ENCODE peak calls at places on chromosomes 5 and 9, in seven cellular contexts. D, X, M, C, Q, A and U are unnamed samples.

GRCh38 chr9:73775757-73776156 is 624.1 kb downstream of the ANXA1 start:
- DNase-seq in D (no peak), X (no peak), M (no peak), C (peak; percentile 1), Q (no peak), A (no peak), U (no peak)

GRCh38 chr5:161150589-161150988 is 298.6 kb upstream of the ATP10B start:
- DNase-seq in D (no peak), X (no peak), M (no peak), C (no peak), Q (no peak), A (no peak), U (no peak)

GRCh38 chr5:171907731-171908343 is 98.6 kb downstream of the FBXW11 start:
- DNase-seq in D (peak; percentile 63), X (peak; percentile 74), M (peak; percentile 52), C (peak; percentile 80), Q (peak; percentile 81), A (peak; percentile 35), U (peak; percentile 55)

GRCh38 chr5:115378754-115379153 is 82.3 kb upstream of the CCDC112 start:
- DNase-seq in D (no peak), X (no peak), M (no peak), C (no peak), Q (no peak), A (no peak), U (no peak)

GRCh38 chr5:122781465-122781864 is 6.6 kb downstream of the SNX2 start:
- DNase-seq in D (no peak), X (no peak), M (no peak), C (no peak), Q (no peak), A (no peak), U (no peak)

GRCh38 chr5:36125868-36126267 is 25.8 kb downstream of the LMBRD2 start:
- DNase-seq in D (no peak), X (no peak), M (no peak), C (no peak), Q (no peak), A (no peak), U (no peak)

GRCh38 chr5:67414712-67415111 is 218.1 kb upstream of the CD180 start:
- DNase-seq in D (no peak), X (peak; percentile 47), M (no peak), C (no peak), Q (no peak), A (peak; percentile 26), U (no peak)

GRCh38 chr5:17907094-17907493 is 272.8 kb downstream of the TAF11L14 start:
- DNase-seq in D (no peak), X (no peak), M (no peak), C (no peak), Q (no peak), A (no peak), U (no peak)

GRCh38 chr5:77798448-77798847 is 22.3 kb upstream of the TBCA start:
- DNase-seq in D (no peak), X (no peak), M (no peak), C (no peak), Q (no peak), A (no peak), U (no peak)

GRCh38 chr5:80282054-80282453 is 26.2 kb upstream of the SERINC5 start:
- DNase-seq in D (no peak), X (no peak), M (no peak), C (no peak), Q (no peak), A (no peak), U (no peak)

GRCh38 chr5:42648910-42649309 is 107.7 kb upstream of the CCDC152 start:
- DNase-seq in D (no peak), X (no peak), M (no peak), C (no peak), Q (no peak), A (no peak), U (no peak)

GRCh38 chr9:137757139-137757538 is 120.4 kb upstream of the CACNA1B start:
- DNase-seq in D (no peak), X (no peak), M (peak; percentile 51), C (peak; percentile 9), Q (no peak), A (no peak), U (no peak)

GRCh38 chr5:156431956-156432829 is 105.2 kb downstream of the SGCD start:
- DNase-seq in D (no peak), X (no peak), M (no peak), C (no peak), Q (no peak), A (peak; percentile 49), U (no peak)

GRCh38 chr5:95718203-95718602 is 12.9 kb upstream of the RHOBTB3 start:
- DNase-seq in D (no peak), X (no peak), M (no peak), C (no peak), Q (no peak), A (no peak), U (peak; percentile 67)

GRCh38 chr5:95838001-95838520 is 15.5 kb upstream of the GLRX start:
- DNase-seq in D (no peak), X (no peak), M (no peak), C (no peak), Q (no peak), A (no peak), U (no peak)

GRCh38 chr5:124212949-124213348 is 533.5 kb downstream of the ZNF608 start:
- DNase-seq in D (no peak), X (no peak), M (no peak), C (no peak), Q (no peak), A (no peak), U (no peak)

GRCh38 chr5:178793696-178794095 is 63.2 kb upstream of the ZNF354A start:
- DNase-seq in D (no peak), X (no peak), M (no peak), C (no peak), Q (no peak), A (no peak), U (no peak)

GRCh38 chr9:79694676-79695400 is 123.1 kb downstream of the TLE4 start:
- DNase-seq in D (no peak), X (peak; percentile 78), M (no peak), C (peak; percentile 54), Q (no peak), A (peak; percentile 41), U (no peak)

GRCh38 chr9:93095205-93096130 is 549 bp upstream of the CARD19 start:
- DNase-seq in D (peak; percentile 97), X (peak; percentile 99), M (peak; percentile 99), C (peak; percentile 99), Q (peak; percentile 96), A (peak; percentile 100), U (peak; percentile 100)

GRCh38 chr9:93093081-93093448 is 3.0 kb upstream of the CARD19 start:
- DNase-seq in D (no peak), X (no peak), M (no peak), C (no peak), Q (no peak), A (no peak), U (no peak)

GRCh38 chr9:93093449-93094293 is 2.3 kb upstream of the CARD19 start:
- DNase-seq in D (no peak), X (no peak), M (no peak), C (no peak), Q (no peak), A (no peak), U (no peak)

GRCh38 chr9:93096131-93096802 is at the start of gene CARD19:
- DNase-seq in D (peak; percentile 55), X (peak; percentile 73), M (no peak), C (peak; percentile 35), Q (peak; percentile 35), A (no peak), U (peak; percentile 50)

DNA sequence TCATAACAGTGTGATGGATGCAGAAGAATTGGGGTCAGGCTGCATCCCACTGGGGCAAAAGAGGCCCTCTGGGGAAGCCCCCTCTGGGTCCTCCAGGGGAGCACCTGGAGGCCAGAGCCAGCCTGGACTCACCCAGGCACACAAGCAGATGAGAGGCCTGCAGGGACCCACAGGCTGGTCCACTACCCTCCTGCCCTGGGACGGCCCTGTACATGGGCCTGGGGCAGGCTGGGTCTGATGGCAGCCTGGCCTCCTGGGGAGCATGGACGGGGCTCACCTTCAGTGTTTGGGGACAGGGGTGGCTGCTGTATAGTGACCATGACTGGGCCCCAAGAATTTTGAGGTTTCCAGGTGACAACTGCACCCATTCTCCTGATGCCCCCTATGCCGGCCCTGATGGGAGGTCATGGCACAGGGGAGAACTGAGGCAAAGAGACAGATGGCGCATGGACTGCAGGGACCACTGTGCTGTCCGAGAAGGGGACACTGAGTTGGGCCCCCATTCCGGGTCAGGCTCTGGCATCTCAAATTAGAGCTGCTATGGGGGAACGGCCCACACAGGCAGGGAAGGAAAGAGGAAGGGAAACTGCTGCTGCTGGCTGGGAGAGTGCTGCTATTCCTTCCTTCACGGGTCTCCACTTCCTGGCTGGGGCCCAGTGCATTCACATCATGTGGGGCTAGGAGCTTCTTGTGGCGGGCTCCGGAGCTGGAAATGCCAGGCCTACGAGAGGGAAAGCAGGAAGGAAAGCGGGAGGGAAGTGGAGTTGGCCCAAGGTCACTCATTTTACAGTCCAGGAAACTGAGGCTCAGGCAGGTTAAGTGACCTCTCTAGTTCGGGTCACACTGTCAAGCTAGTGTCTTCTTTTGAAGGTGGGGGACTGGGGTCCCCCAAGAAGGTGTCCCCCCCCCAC is 1.5 kb upstream of the CARD19 start:
- DNase-seq in D (no peak), X (no peak), M (no peak), C (no peak), Q (no peak), A (no peak), U (peak; percentile 28)
- H3K27ac ChIP-seq in D (peak overlapping the region; percentile 99), X (peak overlapping the region; percentile 73), M (peak overlapping the region; percentile 79), C (peak overlapping the region; percentile 82), Q (peak overlapping the region; percentile 75), A (peak overlapping the region; percentile 37), U (peak overlapping the region; percentile 82)

GRCh38 chr5:138021771-138022170 is 11.1 kb downstream of the FAM13B start:
- DNase-seq in D (no peak), X (no peak), M (no peak), C (no peak), Q (no peak), A (no peak), U (no peak)
- H4K20me1 ChIP-seq in D (peaks cover 5% of the 10 kb centered on the region), X (peaks cover 39% of the 10 kb centered on the region), M (peaks cover 66% of the 10 kb centered on the region), C (no peaks in the 10 kb centered on the region), Q (peaks cover 18% of the 10 kb centered on the region), A (no peaks in the 10 kb centered on the region), U (peaks cover 58% of the 10 kb centered on the region)

GRCh38 chr9:14406463-14406862 is 92.5 kb upstream of the NFIB start:
- DNase-seq in D (no peak), X (no peak), M (no peak), C (no peak), Q (no peak), A (no peak), U (no peak)
- H3K4me2 ChIP-seq in D (no peak overlapping the region), X (no peak overlapping the region), M (no peak overlapping the region), C (no peak overlapping the region), Q (no peak overlapping the region), A (no peak overlapping the region), U (no peak overlapping the region)

DNA sequence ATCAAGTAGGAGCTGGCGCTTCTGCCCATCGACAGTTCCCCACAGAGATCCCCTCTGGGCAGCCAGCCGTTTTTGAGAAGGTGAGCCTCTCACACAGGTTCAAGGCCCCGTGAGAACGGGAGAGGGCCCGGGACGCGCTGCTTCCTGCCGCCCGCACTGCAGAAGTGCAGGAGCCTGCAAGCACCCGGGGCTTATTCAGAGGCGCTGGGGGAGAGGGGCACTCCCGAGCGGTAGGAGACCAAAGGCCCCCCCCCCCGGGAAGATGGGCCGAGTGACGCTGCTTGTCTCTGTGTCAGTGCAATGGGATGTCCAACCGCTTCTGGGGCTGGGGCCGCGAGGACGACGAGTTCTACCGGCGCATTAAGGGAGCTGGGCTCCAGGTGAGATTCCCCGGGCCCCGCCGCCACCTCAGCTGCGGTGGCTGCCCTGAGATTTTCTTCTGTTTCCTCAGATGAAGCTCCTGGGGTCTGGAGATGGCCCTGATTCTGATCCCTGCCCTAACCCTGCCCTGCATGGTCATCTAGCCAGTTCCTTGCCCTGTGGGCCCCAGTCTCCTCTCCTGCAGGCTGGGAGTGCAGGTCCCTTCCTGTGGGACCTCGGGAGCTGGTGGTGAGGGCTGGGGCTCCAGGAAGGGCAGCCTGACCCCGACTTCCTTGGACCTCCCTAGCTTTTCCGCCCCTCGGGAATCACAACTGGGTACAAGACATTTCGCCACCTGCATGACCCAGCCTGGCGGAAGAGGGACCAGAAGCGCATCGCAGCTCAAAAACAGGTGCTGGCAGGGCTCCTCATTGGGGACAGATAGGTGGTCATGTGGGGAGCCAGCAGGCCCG is 8.5 kb downstream of the B4GALT7 start:
- DNase-seq in D (no peak), X (no peak), M (no peak), C (no peak), Q (no peak), A (no peak), U (no peak)
- H3K27ac ChIP-seq in D (no peak overlapping the region), X (no peak overlapping the region), M (no peak overlapping the region), C (no peak overlapping the region), Q (no peak overlapping the region), A (no peak overlapping the region), U (no peak overlapping the region)